ENCODE peak calls at places on chromosomes 2 and 18, in seven cellular contexts. One of them, this sample, is unnamed. For H3K4me1 and H3K27me3, the result is how much of the 10 kb centered on the place peaks cover.

GRCh38 chr2:65622951-65623525 is 190.6 kb upstream of the SPRED2 start:
- DNase-seq in SK-N-SH: no peak
- DNase-seq in H1: no peak
- DNase-seq in mammary epithelial cell: no peak
- DNase-seq in lower lobe of right lung: no peak
- DNase-seq in upper lobe of right lung: no peak
- DNase-seq in IMR-90: no peak
- DNase-seq in this sample: no peak

GRCh38 chr2:5035134-5035533 is 657.0 kb upstream of the SOX11 start:
- DNase-seq in SK-N-SH: no peak
- DNase-seq in H1: no peak
- DNase-seq in upper lobe of right lung: no peak
- DNase-seq in mammary epithelial cell: no peak
- DNase-seq in lower lobe of right lung: no peak
- DNase-seq in IMR-90: no peak
- DNase-seq in this sample: no peak

GRCh38 chr2:2859164-2859563 is 518.5 kb downstream of the EIPR1 start:
- DNase-seq in mammary epithelial cell: no peak
- DNase-seq in IMR-90: no peak
- DNase-seq in lower lobe of right lung: no peak
- DNase-seq in H1: no peak
- DNase-seq in SK-N-SH: peak
- DNase-seq in upper lobe of right lung: peak
- DNase-seq in this sample: no peak

GRCh38 chr18:46939337-46939963 is 22.0 kb downstream of the KATNAL2 start:
- DNase-seq in IMR-90: peak
- DNase-seq in SK-N-SH: no peak
- DNase-seq in mammary epithelial cell: peak
- DNase-seq in upper lobe of right lung: no peak
- DNase-seq in H1: no peak
- DNase-seq in lower lobe of right lung: no peak
- DNase-seq in this sample: no peak

GRCh38 chr2:11123856-11124759 is 31.2 kb upstream of the SLC66A3 start:
- DNase-seq in H1: peak
- DNase-seq in lower lobe of right lung: peak
- DNase-seq in SK-N-SH: peak
- DNase-seq in IMR-90: peak
- DNase-seq in mammary epithelial cell: peak
- DNase-seq in upper lobe of right lung: peak
- DNase-seq in this sample: peak

GRCh38 chr18:6885992-6886823 is 156.7 kb downstream of the ARHGAP28 start:
- DNase-seq in H1: no peak
- DNase-seq in lower lobe of right lung: no peak
- DNase-seq in upper lobe of right lung: no peak
- DNase-seq in mammary epithelial cell: peak
- DNase-seq in SK-N-SH: peak
- DNase-seq in IMR-90: peak
- DNase-seq in this sample: peak

GRCh38 chr2:216920150-216920846 is 60.4 kb upstream of the TNP1 start:
- DNase-seq in mammary epithelial cell: no peak
- DNase-seq in lower lobe of right lung: no peak
- DNase-seq in upper lobe of right lung: no peak
- DNase-seq in IMR-90: no peak
- DNase-seq in H1: no peak
- DNase-seq in SK-N-SH: no peak
- DNase-seq in this sample: no peak

GRCh38 chr2:192560326-192560725 is 365.6 kb upstream of the TMEFF2 start:
- DNase-seq in upper lobe of right lung: no peak
- DNase-seq in lower lobe of right lung: no peak
- DNase-seq in SK-N-SH: no peak
- DNase-seq in mammary epithelial cell: no peak
- DNase-seq in IMR-90: no peak
- DNase-seq in H1: no peak
- DNase-seq in this sample: no peak

GRCh38 chr18:54247488-54248175 is 21.7 kb upstream of the POLI start:
- DNase-seq in SK-N-SH: no peak
- DNase-seq in upper lobe of right lung: no peak
- DNase-seq in IMR-90: no peak
- DNase-seq in H1: no peak
- DNase-seq in lower lobe of right lung: no peak
- DNase-seq in mammary epithelial cell: peak
- DNase-seq in this sample: no peak

GRCh38 chr2:32718752-32719151 is 90.9 kb downstream of the TTC27 start:
- DNase-seq in IMR-90: no peak
- DNase-seq in mammary epithelial cell: no peak
- DNase-seq in H1: no peak
- DNase-seq in SK-N-SH: no peak
- DNase-seq in upper lobe of right lung: no peak
- DNase-seq in lower lobe of right lung: no peak
- DNase-seq in this sample: no peak

GRCh38 chr2:189524746-189525145 is 55.8 kb downstream of the SLC40A1 start:
- DNase-seq in H1: no peak
- DNase-seq in lower lobe of right lung: no peak
- DNase-seq in upper lobe of right lung: no peak
- DNase-seq in mammary epithelial cell: no peak
- DNase-seq in SK-N-SH: no peak
- DNase-seq in IMR-90: no peak
- DNase-seq in this sample: no peak

GRCh38 chr18:11362856-11363255 is 213.5 kb upstream of the PIEZO2 start:
- DNase-seq in SK-N-SH: no peak
- DNase-seq in mammary epithelial cell: no peak
- DNase-seq in IMR-90: no peak
- DNase-seq in lower lobe of right lung: no peak
- DNase-seq in upper lobe of right lung: no peak
- DNase-seq in H1: no peak
- DNase-seq in this sample: no peak

GRCh38 chr2:159140070-159140774 is 146.3 kb downstream of the WDSUB1 start:
- DNase-seq in mammary epithelial cell: no peak
- DNase-seq in IMR-90: peak
- DNase-seq in lower lobe of right lung: no peak
- DNase-seq in SK-N-SH: no peak
- DNase-seq in upper lobe of right lung: no peak
- DNase-seq in H1: no peak
- DNase-seq in this sample: no peak

GRCh38 chr2:136424112-136424511 is 306.2 kb upstream of the CXCR4 start:
- DNase-seq in H1: no peak
- DNase-seq in IMR-90: no peak
- DNase-seq in mammary epithelial cell: no peak
- DNase-seq in upper lobe of right lung: no peak
- DNase-seq in lower lobe of right lung: no peak
- DNase-seq in SK-N-SH: no peak
- DNase-seq in this sample: no peak

GRCh38 chr2:6922201-6922656 is 5.0 kb downstream of the RNF144A start:
- DNase-seq in upper lobe of right lung: no peak
- DNase-seq in mammary epithelial cell: no peak
- DNase-seq in SK-N-SH: peak
- DNase-seq in IMR-90: no peak
- DNase-seq in lower lobe of right lung: no peak
- DNase-seq in H1: no peak
- DNase-seq in this sample: peak

GRCh38 chr2:222939979-222940378 is 79.1 kb downstream of the ACSL3 start:
- DNase-seq in H1: no peak
- DNase-seq in upper lobe of right lung: no peak
- DNase-seq in lower lobe of right lung: no peak
- DNase-seq in mammary epithelial cell: no peak
- DNase-seq in SK-N-SH: no peak
- DNase-seq in IMR-90: no peak
- DNase-seq in this sample: no peak

GRCh38 chr2:171547256-171547655 is 25.0 kb downstream of the CYBRD1 start:
- DNase-seq in lower lobe of right lung: no peak
- DNase-seq in upper lobe of right lung: no peak
- DNase-seq in H1: no peak
- DNase-seq in SK-N-SH: no peak
- DNase-seq in IMR-90: no peak
- DNase-seq in mammary epithelial cell: no peak
- DNase-seq in this sample: no peak

GRCh38 chr2:6368271-6368670 is 497.4 kb downstream of the CMPK2 start:
- DNase-seq in upper lobe of right lung: no peak
- DNase-seq in H1: no peak
- DNase-seq in lower lobe of right lung: no peak
- DNase-seq in SK-N-SH: no peak
- DNase-seq in IMR-90: peak
- DNase-seq in mammary epithelial cell: no peak
- DNase-seq in this sample: no peak

GRCh38 chr2:27148801-27149439 is at the start of gene TCF23:
- DNase-seq in H1: no peak
- DNase-seq in lower lobe of right lung: no peak
- DNase-seq in IMR-90: no peak
- DNase-seq in SK-N-SH: peak
- DNase-seq in upper lobe of right lung: no peak
- DNase-seq in mammary epithelial cell: no peak
- DNase-seq in this sample: no peak

GRCh38 chr2:229779650-229780049 is 65.3 kb upstream of the DNER start:
- DNase-seq in IMR-90: peak
- DNase-seq in upper lobe of right lung: no peak
- DNase-seq in mammary epithelial cell: peak
- DNase-seq in H1: no peak
- DNase-seq in lower lobe of right lung: no peak
- DNase-seq in SK-N-SH: no peak
- DNase-seq in this sample: no peak
- H3K4me1 ChIP-seq in IMR-90: under half
- H3K4me1 ChIP-seq in upper lobe of right lung: under half
- H3K4me1 ChIP-seq in mammary epithelial cell: under half
- H3K4me1 ChIP-seq in H1: under half
- H3K4me1 ChIP-seq in lower lobe of right lung: under half
- H3K4me1 ChIP-seq in SK-N-SH: under half
- H3K4me1 ChIP-seq in this sample: under half

GRCh38 chr2:167196461-167197252 is 308.4 kb downstream of the XIRP2 start:
- DNase-seq in IMR-90: peak
- DNase-seq in lower lobe of right lung: peak
- DNase-seq in mammary epithelial cell: peak
- DNase-seq in upper lobe of right lung: no peak
- DNase-seq in H1: no peak
- DNase-seq in SK-N-SH: peak
- DNase-seq in this sample: peak

GRCh38 chr2:167191588-167191987 is 303.3 kb downstream of the XIRP2 start:
- DNase-seq in mammary epithelial cell: no peak
- DNase-seq in IMR-90: peak
- DNase-seq in upper lobe of right lung: no peak
- DNase-seq in H1: no peak
- DNase-seq in SK-N-SH: no peak
- DNase-seq in lower lobe of right lung: no peak
- DNase-seq in this sample: no peak

GRCh38 chr2:167190053-167190452 is 301.8 kb downstream of the XIRP2 start:
- DNase-seq in upper lobe of right lung: no peak
- DNase-seq in lower lobe of right lung: no peak
- DNase-seq in SK-N-SH: no peak
- DNase-seq in mammary epithelial cell: peak
- DNase-seq in H1: no peak
- DNase-seq in IMR-90: no peak
- DNase-seq in this sample: no peak

GRCh38 chr2:167188596-167188967 is 300.3 kb downstream of the XIRP2 start:
- DNase-seq in lower lobe of right lung: no peak
- DNase-seq in upper lobe of right lung: no peak
- DNase-seq in IMR-90: no peak
- DNase-seq in mammary epithelial cell: no peak
- DNase-seq in SK-N-SH: no peak
- DNase-seq in H1: no peak
- DNase-seq in this sample: no peak

DNA sequence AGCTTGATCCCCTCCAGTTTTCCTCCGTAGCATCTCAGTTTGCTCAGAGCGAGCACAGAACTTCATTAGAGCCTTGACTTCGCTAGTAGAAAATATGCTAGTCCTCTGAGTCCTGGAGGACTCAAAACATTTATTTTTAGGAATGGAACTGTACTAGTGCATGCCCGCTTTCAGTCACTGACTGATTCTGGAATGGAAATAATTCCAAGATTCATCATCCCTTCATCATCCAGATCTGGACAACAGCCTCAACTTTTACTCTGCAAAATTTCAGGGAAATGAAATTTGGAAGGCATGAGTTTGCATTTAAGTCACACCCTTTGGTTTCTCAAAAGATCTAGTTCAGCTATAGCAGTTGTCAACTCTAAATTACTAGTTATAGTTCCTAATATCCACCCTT is 304.6 kb downstream of the XIRP2 start:
- DNase-seq in H1: no peak
- DNase-seq in mammary epithelial cell: no peak
- DNase-seq in IMR-90: peak
- DNase-seq in lower lobe of right lung: no peak
- DNase-seq in SK-N-SH: no peak
- DNase-seq in upper lobe of right lung: no peak
- DNase-seq in this sample: no peak
- H3K4me3 ChIP-seq in H1: no peak
- H3K4me3 ChIP-seq in mammary epithelial cell: no peak
- H3K4me3 ChIP-seq in IMR-90: no peak
- H3K4me3 ChIP-seq in lower lobe of right lung: no peak
- H3K4me3 ChIP-seq in SK-N-SH: no peak
- H3K4me3 ChIP-seq in upper lobe of right lung: no peak
- H3K4me3 ChIP-seq in this sample: no peak

GRCh38 chr2:221710744-221711143 is 138.6 kb upstream of the EPHA4 start:
- DNase-seq in SK-N-SH: no peak
- DNase-seq in upper lobe of right lung: no peak
- DNase-seq in IMR-90: no peak
- DNase-seq in mammary epithelial cell: no peak
- DNase-seq in H1: no peak
- DNase-seq in lower lobe of right lung: no peak
- DNase-seq in this sample: no peak
- H3K27me3 ChIP-seq in SK-N-SH: under half
- H3K27me3 ChIP-seq in upper lobe of right lung: under half
- H3K27me3 ChIP-seq in IMR-90: under half
- H3K27me3 ChIP-seq in mammary epithelial cell: under half
- H3K27me3 ChIP-seq in H1: under half
- H3K27me3 ChIP-seq in lower lobe of right lung: under half
- H3K27me3 ChIP-seq in this sample: under half

GRCh38 chr2:130366720-130367119 is 10.9 kb downstream of the PTPN18 start:
- DNase-seq in H1: no peak
- DNase-seq in lower lobe of right lung: no peak
- DNase-seq in SK-N-SH: no peak
- DNase-seq in mammary epithelial cell: no peak
- DNase-seq in IMR-90: no peak
- DNase-seq in upper lobe of right lung: no peak
- DNase-seq in this sample: no peak
- H3K4me1 ChIP-seq in H1: under half
- H3K4me1 ChIP-seq in lower lobe of right lung: under half
- H3K4me1 ChIP-seq in SK-N-SH: under half
- H3K4me1 ChIP-seq in mammary epithelial cell: under half
- H3K4me1 ChIP-seq in IMR-90: under half
- H3K4me1 ChIP-seq in upper lobe of right lung: under half
- H3K4me1 ChIP-seq in this sample: under half

GRCh38 chr18:35355140-35355618 is 11.0 kb upstream of the ZNF24 start:
- DNase-seq in H1: peak
- DNase-seq in IMR-90: peak
- DNase-seq in SK-N-SH: peak
- DNase-seq in upper lobe of right lung: peak
- DNase-seq in mammary epithelial cell: peak
- DNase-seq in lower lobe of right lung: peak
- DNase-seq in this sample: peak
- H3K4me3 ChIP-seq in H1: no peak
- H3K4me3 ChIP-seq in IMR-90: peak
- H3K4me3 ChIP-seq in SK-N-SH: no peak
- H3K4me3 ChIP-seq in upper lobe of right lung: no peak
- H3K4me3 ChIP-seq in mammary epithelial cell: no peak
- H3K4me3 ChIP-seq in lower lobe of right lung: no peak
- H3K4me3 ChIP-seq in this sample: peak

This sample was measured in BE2C.